ENCODE peak calls at places on chromosome 4, in four cellular contexts. Q, H, U and F are unnamed samples.

GRCh38 chr4:15702941-15703403 is at the start of gene BST1:
- DNase-seq in Q (peak; percentile 28), H (peak; percentile 56), U (peak; percentile 69), F (no peak)

GRCh38 chr4:178240891-178241290 is 798.7 kb upstream of the AGA start:
- DNase-seq in Q (no peak), H (no peak), U (no peak), F (no peak)

GRCh38 chr4:47631161-47631560 is 146.1 kb downstream of the ATP10D start:
- DNase-seq in Q (peak; percentile 30), H (no peak), U (no peak), F (no peak)

GRCh38 chr4:16217300-16218051 is 8.8 kb downstream of the TAPT1 start:
- DNase-seq in Q (no peak), H (no peak), U (no peak), F (no peak)

GRCh38 chr4:5988086-5988845 is 30.0 kb downstream of the C4orf50 start:
- DNase-seq in Q (no peak), H (peak; percentile 14), U (no peak), F (no peak)

GRCh38 chr4:145496292-145496691 is 14.6 kb downstream of the SMAD1 start:
- DNase-seq in Q (no peak), H (no peak), U (no peak), F (no peak)

GRCh38 chr4:147586032-147586431 is 31.2 kb upstream of the TMEM184C start:
- DNase-seq in Q (no peak), H (no peak), U (no peak), F (no peak)

GRCh38 chr4:150080335-150080734 is 2.1 kb downstream of the DCLK2 start:
- DNase-seq in Q (no peak), H (no peak), U (no peak), F (no peak)

GRCh38 chr4:152860057-152860456 is 76.1 kb upstream of the FHDC1 start:
- DNase-seq in Q (no peak), H (no peak), U (no peak), F (no peak)

GRCh38 chr4:186021461-186022167 is 47.3 kb upstream of the TLR3 start:
- DNase-seq in Q (peak; percentile 88), H (no peak), U (no peak), F (no peak)

GRCh38 chr4:89657931-89658700 is 178.8 kb downstream of the SNCA start:
- DNase-seq in Q (peak; percentile 30), H (no peak), U (no peak), F (no peak)

GRCh38 chr4:145380123-145380522 is 101.5 kb upstream of the SMAD1 start:
- DNase-seq in Q (no peak), H (no peak), U (no peak), F (no peak)

GRCh38 chr4:98203406-98204235 is 57.6 kb upstream of the RAP1GDS1 start:
- DNase-seq in Q (no peak), H (no peak), U (no peak), F (no peak)

GRCh38 chr4:30495261-30496050 is 224.7 kb upstream of the PCDH7 start:
- DNase-seq in Q (no peak), H (no peak), U (no peak), F (no peak)

GRCh38 chr4:1998296-1998695 is 10.5 kb downstream of the NELFA start:
- DNase-seq in Q (no peak), H (no peak), U (no peak), F (no peak)

GRCh38 chr4:28229092-28229491 is 1368.5 kb downstream of the STIM2 start:
- DNase-seq in Q (peak; percentile 62), H (no peak), U (no peak), F (no peak)

GRCh38 chr4:41569957-41570356 is 32.0 kb downstream of the LIMCH1 start:
- DNase-seq in Q (peak; percentile 8), H (no peak), U (no peak), F (no peak)

GRCh38 chr4:8739357-8739756 is 132.3 kb downstream of the HMX1 start:
- DNase-seq in Q (no peak), H (peak; percentile 44), U (peak; percentile 13), F (no peak)

GRCh38 chr4:24924309-24924781 is 11.5 kb upstream of the CCDC149 start:
- DNase-seq in Q (no peak), H (no peak), U (no peak), F (no peak)

GRCh38 chr4:27181672-27182071 is 321.0 kb downstream of the STIM2 start:
- DNase-seq in Q (no peak), H (no peak), U (no peak), F (no peak)

GRCh38 chr4:138945401-138945800 is 70.2 kb upstream of the NOCT start:
- DNase-seq in Q (no peak), H (no peak), U (no peak), F (no peak)

GRCh38 chr4:65670331-65671031 is at the start of gene EPHA5:
- DNase-seq in Q (peak; percentile 89), H (no peak), U (no peak), F (no peak)

DNA sequence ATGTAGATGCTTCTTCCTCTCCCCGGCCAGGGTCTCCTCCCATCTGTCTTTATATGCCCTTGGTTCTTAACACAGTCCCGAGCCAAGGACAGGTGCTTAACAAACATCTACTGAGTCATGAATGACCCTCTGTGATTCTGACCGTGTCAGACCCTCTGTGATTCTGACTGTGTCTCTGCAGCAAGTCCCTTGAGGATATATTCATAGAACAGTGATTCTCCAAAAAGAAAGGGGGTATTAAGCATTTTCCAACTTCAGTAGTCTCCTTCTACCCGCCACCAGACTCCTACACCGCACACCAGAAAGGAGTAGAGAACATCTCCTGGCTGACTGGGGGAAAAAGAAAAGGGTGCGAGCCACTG is 13.6 kb downstream of the ACSL1 start:
- DNase-seq in Q (no peak), H (no peak), U (no peak), F (no peak)
- H3K4me1 ChIP-seq in Q (peaks cover 8% of the 10 kb centered on the region), H (peaks cover 13% of the 10 kb centered on the region), U (no peaks in the 10 kb centered on the region), F (no peaks in the 10 kb centered on the region)

DNA sequence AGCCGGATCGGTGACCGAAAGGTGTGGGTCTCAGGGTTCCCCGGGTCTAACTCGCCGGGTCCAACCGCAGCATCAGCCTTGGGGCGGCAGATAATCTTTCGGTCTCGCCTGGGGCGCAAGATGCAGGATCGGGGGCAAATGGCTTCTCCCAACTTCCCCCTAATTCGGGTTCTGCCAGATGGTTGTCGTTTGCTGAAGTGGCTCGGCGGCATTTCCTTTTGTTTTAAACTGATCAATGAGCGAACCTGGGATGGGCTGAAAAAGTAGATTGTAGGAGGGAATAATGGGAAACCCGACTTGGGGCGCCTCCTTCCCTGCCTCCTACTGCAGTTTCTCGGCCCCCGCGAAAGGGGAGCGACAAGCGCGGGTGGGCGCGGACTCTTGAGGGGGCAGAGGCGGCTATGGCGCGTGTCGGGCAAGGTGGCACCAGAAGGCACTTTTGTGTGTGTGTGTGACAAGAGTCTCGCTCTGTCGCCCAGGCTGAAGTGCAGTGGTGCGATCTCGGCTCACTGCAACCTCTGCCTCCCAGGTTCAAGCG is 3.1 kb downstream of the PDGFRA start:
- DNase-seq in Q (peak; percentile 25), H (no peak), U (no peak), F (no peak)
- H3K4me1 ChIP-seq in Q (peaks cover 9% of the 10 kb centered on the region), H (peaks cover 6% of the 10 kb centered on the region), U (peaks cover 46% of the 10 kb centered on the region), F (peaks cover 26% of the 10 kb centered on the region)

DNA sequence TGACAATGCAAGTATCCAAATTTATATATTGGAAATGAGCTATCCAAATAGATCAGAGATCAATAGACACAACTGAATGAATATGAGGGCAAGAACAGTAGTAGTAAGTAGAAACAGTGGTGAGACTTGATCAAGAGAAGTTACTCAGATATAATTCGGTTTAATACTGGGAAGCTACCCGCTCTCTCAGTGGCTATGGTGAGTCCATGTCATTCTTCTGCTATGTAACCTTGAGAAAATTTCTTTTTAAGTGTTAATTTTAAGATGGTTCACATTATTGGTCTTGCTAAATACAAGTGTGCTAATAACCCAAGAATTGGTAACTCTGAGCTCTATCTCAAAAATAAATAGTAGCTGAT is 53.6 kb downstream of the LEF1 start:
- DNase-seq in Q (no peak), H (no peak), U (no peak), F (no peak)
- H3K4me1 ChIP-seq in Q (peaks cover 46% of the 10 kb centered on the region), H (no peaks in the 10 kb centered on the region), U (peaks cover 98% of the 10 kb centered on the region), F (peaks cover 76% of the 10 kb centered on the region)

DNA sequence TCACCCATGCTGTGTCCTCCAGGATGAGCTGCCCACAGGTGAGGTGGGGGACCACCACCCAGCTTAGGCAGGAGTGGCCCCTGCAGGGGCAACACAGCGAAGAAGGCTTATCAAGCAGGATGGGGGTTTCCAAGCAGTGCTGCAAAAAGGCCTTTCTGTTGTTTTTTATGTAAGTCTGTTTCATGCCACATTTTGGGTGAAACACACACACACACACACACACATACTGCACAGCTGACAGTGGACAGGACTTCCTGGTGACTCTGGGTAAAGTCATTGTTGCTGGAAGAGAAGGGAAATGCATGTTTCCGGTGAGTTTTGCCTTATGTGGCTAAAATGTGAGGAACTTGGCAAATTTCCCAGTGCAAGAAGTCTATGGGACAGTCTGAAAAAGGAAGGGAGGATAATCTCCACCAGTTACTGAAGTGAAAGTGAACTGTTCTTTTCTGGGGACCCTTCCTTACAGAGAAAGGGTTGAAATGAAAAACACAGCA is 119.2 kb downstream of the IRF2 start:
- DNase-seq in Q (no peak), H (no peak), U (no peak), F (no peak)
- H3K4me1 ChIP-seq in Q (no peaks in the 10 kb centered on the region), H (no peaks in the 10 kb centered on the region), U (peaks cover 13% of the 10 kb centered on the region), F (peaks cover 5% of the 10 kb centered on the region)

GRCh38 chr4:38414410-38414809 is 249.6 kb upstream of the KLF3 start:
- DNase-seq in Q (no peak), H (no peak), U (no peak), F (no peak)

GRCh38 chr4:38409852-38410251 is 254.1 kb upstream of the KLF3 start:
- DNase-seq in Q (no peak), H (no peak), U (no peak), F (no peak)

GRCh38 chr4:38413524-38414341 is 250.3 kb upstream of the KLF3 start:
- DNase-seq in Q (no peak), H (no peak), U (no peak), F (no peak)

GRCh38 chr4:38412137-38412536 is 251.9 kb upstream of the KLF3 start:
- DNase-seq in Q (no peak), H (no peak), U (no peak), F (no peak)

GRCh38 chr4:38411092-38411491 is 252.9 kb upstream of the KLF3 start:
- DNase-seq in Q (no peak), H (no peak), U (no peak), F (no peak)
- H3K4me1 ChIP-seq in Q (no peaks in the 10 kb centered on the region), H (no peaks in the 10 kb centered on the region), U (peaks cover 4% of the 10 kb centered on the region), F (no peaks in the 10 kb centered on the region)

GRCh38 chr4:83230928-83231327 is 53.7 kb downstream of the COQ2 start:
- DNase-seq in Q (no peak), H (no peak), U (no peak), F (no peak)
- H3K4me1 ChIP-seq in Q (no peaks in the 10 kb centered on the region), H (no peaks in the 10 kb centered on the region), U (peaks cover 36% of the 10 kb centered on the region), F (peaks cover 10% of the 10 kb centered on the region)

GRCh38 chr4:165711912-165712311 is 161.1 kb upstream of the TLL1 start:
- DNase-seq in Q (no peak), H (no peak), U (no peak), F (no peak)
- H3K4me1 ChIP-seq in Q (peaks cover 11% of the 10 kb centered on the region), H (no peaks in the 10 kb centered on the region), U (no peaks in the 10 kb centered on the region), F (no peaks in the 10 kb centered on the region)

GRCh38 chr4:7061815-7062214 is 6.0 kb downstream of the GRPEL1 start:
- DNase-seq in Q (no peak), H (no peak), U (no peak), F (no peak)
- H3K4me1 ChIP-seq in Q (peaks cover 4% of the 10 kb centered on the region), H (peaks cover 9% of the 10 kb centered on the region), U (peaks cover 20% of the 10 kb centered on the region), F (peaks cover 10% of the 10 kb centered on the region)